ENCODE peak calls at places on chromosomes 11 and 22, in five cellular contexts. R is NCI-H1092, V is ovary, Z is HAP-1, O is Right ventricle myocardium superior. U is an unnamed sample.

GRCh38 chr11:134533511-134533910 is 121.5 kb upstream of the B3GAT1 start:
- DNase-seq in O (no peak), V (no peak), Z (no peak), R (no peak), U (no peak)

GRCh38 chr11:14506532-14506931 is 6.9 kb upstream of the COPB1 start:
- DNase-seq in O (no peak), Z (no peak), R (no peak), V (no peak), U (no peak)

GRCh38 chr11:40819230-40819629 is 640.2 kb downstream of the LRRC4C start:
- DNase-seq in V (no peak), R (no peak), O (no peak), Z (no peak), U (no peak)

GRCh38 chr11:79727221-79727620 is 286.4 kb upstream of the TENM4 start:
- DNase-seq in V (no peak), Z (no peak), R (no peak), O (no peak), U (no peak)

GRCh38 chr11:115612331-115612730 is 108.1 kb upstream of the CADM1 start:
- DNase-seq in Z (no peak), V (no peak), R (no peak), O (no peak), U (no peak)

GRCh38 chr11:35059040-35059439 is 79.9 kb upstream of the CD44 start:
- DNase-seq in V (no peak), R (no peak), Z (no peak), O (no peak), U (no peak)

GRCh38 chr11:116993599-116993998 is 104.6 kb downstream of the SIK3 start:
- DNase-seq in V (no peak), R (no peak), O (no peak), Z (peak), U (no peak)

GRCh38 chr11:65522640-65523322 is 2.1 kb upstream of the SCYL1 start:
- DNase-seq in Z (no peak), V (no peak), R (no peak), O (peak), U (no peak)

GRCh38 chr11:68650801-68651200 is 33.5 kb upstream of the GAL start:
- DNase-seq in Z (no peak), R (no peak), V (no peak), O (peak), U (no peak)

GRCh38 chr22:37334859-37335818 is 52.8 kb downstream of the CYTH4 start:
- DNase-seq in O (no peak), Z (peak), V (no peak), R (no peak), U (no peak)

U was measured in left cardiac atrium.